ENCODE peak calls at places on chromosome 9, in seven cellular contexts. D is foreskin fibroblast; E is PC-3; J is kidney epithelial cell; T is CD8-positive, alpha-beta T cell; W is epithelial cell of esophagus; K is lung. S is an unnamed sample.
A peak's percentile ranks its signal among the peaks of the same experiment; 100 is the strongest.

GRCh38 chr9:12680757-12681156 is 12.4 kb upstream of the TYRP1 start:
- DNase-seq in D (no peak), K (no peak), W (no peak), E (no peak), J (no peak), T (no peak), S (no peak)

GRCh38 chr9:78122631-78123030 is 91.0 kb upstream of the GNAQ start:
- DNase-seq in W (peak; percentile 88), D (no peak), T (no peak), K (no peak), E (peak; percentile 75), J (no peak), S (no peak)

GRCh38 chr9:114275246-114275994 is 47.5 kb upstream of the ORM1 start:
- DNase-seq in D (no peak), K (no peak), T (no peak), J (no peak), W (peak; percentile 62), E (peak; percentile 31), S (no peak)

GRCh38 chr9:107737987-107738743 is 248.6 kb upstream of the KLF4 start:
- DNase-seq in E (peak; percentile 56), K (no peak), J (no peak), W (peak; percentile 94), D (peak; percentile 92), T (no peak), S (peak; percentile 86)

GRCh38 chr9:35966433-35966832 is 8.5 kb upstream of the OR2S2 start:
- DNase-seq in T (no peak), W (no peak), K (no peak), J (no peak), E (no peak), D (no peak), S (no peak)

GRCh38 chr9:131254107-131254491 is 22.2 kb downstream of the FAM78A start:
- DNase-seq in T (no peak), E (no peak), W (no peak), J (no peak), K (no peak), D (no peak), S (no peak)

GRCh38 chr9:91429501-91429900 is 5.9 kb upstream of the NFIL3 start:
- DNase-seq in J (no peak), K (no peak), W (no peak), D (no peak), E (no peak), T (no peak), S (no peak)

GRCh38 chr9:128337972-128338371 is 2.4 kb upstream of the SLC27A4 start:
- DNase-seq in D (no peak), J (no peak), T (no peak), K (no peak), W (no peak), E (no peak), S (no peak)

GRCh38 chr9:9746826-9747225 is 866.0 kb downstream of the PTPRD start:
- DNase-seq in K (no peak), W (no peak), J (no peak), E (no peak), D (no peak), T (no peak), S (no peak)

GRCh38 chr9:70420267-70421019 is 6.0 kb upstream of the KLF9 start:
- DNase-seq in E (peak; percentile 52), W (peak; percentile 79), J (peak; percentile 76), K (peak; percentile 94), D (peak; percentile 91), T (peak; percentile 47), S (peak; percentile 88)

GRCh38 chr9:90141723-90142122 is 500.9 kb downstream of the DIRAS2 start:
- DNase-seq in W (peak; percentile 36), T (no peak), D (no peak), E (peak; percentile 31), J (no peak), K (no peak), S (peak; percentile 1)

GRCh38 chr9:105141448-105142101 is 102.9 kb upstream of the SLC44A1 start:
- DNase-seq in E (no peak), T (no peak), J (no peak), D (no peak), K (no peak), W (no peak), S (no peak)

GRCh38 chr9:84761137-84761808 is 91.7 kb downstream of the NTRK2 start:
- DNase-seq in K (no peak), W (no peak), E (no peak), T (no peak), D (no peak), J (no peak), S (no peak)

DNA sequence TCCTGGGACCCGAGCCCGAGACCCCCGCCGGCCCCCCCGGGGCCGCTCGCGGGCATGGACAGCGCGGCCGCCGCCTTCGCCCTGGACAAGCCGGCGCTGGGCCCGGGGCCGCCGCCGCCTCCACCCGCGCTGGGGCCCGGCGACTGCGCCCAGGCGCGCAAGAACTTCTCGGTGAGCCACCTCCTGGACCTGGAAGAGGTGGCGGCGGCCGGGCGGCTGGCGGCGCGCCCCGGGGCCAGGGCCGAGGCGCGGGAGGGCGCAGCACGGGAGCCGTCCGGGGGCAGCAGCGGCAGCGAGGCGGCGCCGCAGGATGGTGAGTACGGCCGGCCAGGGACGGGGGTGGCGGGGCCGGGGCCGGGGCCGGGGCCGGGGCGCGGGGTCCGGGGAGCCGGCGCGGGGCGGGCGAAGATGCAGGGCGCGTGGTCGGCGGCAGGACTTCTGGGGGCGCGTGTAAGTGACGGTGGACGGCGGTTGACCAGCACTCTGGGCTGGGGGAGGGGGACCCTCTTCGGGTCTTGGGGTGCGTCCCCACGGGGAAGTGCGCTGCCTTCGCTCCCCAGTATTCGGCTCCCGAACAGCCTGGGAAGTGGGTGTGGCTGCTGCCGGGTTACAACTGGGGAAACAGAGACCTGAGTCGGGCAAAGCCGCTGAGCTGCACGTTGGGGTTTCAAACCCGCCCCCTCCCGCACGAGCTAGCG is 516 bp downstream of the PRRX2 start:
- DNase-seq in K (no peak), J (no peak), D (no peak), E (no peak), T (no peak), W (no peak), S (no peak)
- H3K4me3 ChIP-seq in K (peak overlapping the region; percentile 16), J (peak overlapping the region; percentile 18), D (peak overlapping the region; percentile 80), E (no peak overlapping the region), T (no peak overlapping the region), W (no peak overlapping the region), S (peak overlapping the region; percentile 24)

GRCh38 chr9:123757547-123757946 is 172.4 kb downstream of the DENND1A start:
- DNase-seq in J (no peak), T (no peak), D (no peak), W (no peak), E (no peak), K (no peak), S (no peak)
- H3K4me3 ChIP-seq in J (no peak overlapping the region), T (no peak overlapping the region), D (no peak overlapping the region), W (no peak overlapping the region), E (no peak overlapping the region), K (no peak overlapping the region), S (no peak overlapping the region)

DNA sequence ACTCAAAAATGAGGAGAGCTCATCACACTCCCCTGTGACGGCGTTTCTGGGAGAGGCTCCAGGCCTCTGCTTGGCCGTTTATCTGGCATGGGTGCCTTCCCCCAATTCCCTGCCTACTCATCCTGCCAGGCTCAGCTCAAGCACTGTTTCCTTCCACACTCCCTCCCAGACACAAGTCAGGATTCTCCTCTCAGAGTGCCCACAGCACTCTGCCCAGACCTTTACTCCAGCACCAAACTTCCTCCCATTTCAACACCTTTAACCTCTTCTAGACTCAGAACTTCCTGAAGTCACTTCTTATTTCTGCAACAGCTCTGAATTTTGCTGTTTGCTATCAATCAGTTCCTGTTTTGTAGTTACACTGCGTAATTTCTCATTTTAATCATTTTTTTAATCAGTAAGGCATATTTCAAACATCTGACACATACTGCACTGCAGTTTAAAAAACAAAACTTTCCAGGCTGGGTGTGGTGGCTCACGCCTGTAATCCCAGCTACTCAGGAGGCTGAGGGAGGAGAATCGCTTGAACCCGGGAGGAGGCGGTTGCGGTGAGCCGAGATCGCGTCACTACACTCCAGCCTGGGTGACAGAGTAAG is 16.0 kb downstream of the TRMO start:
- DNase-seq in D (no peak), J (no peak), K (no peak), E (no peak), W (no peak), T (no peak), S (no peak)
- H3K4me3 ChIP-seq in D (no peak overlapping the region), J (no peak overlapping the region), K (no peak overlapping the region), E (no peak overlapping the region), W (no peak overlapping the region), T (peak overlapping the region; percentile 4), S (no peak overlapping the region)

GRCh38 chr9:5633243-5633642 is 4.3 kb downstream of the RIC1 start:
- DNase-seq in D (no peak), E (peak; percentile 74), T (no peak), K (no peak), W (peak; percentile 84), J (no peak), S (no peak)

GRCh38 chr9:5630038-5630507 is 1.2 kb downstream of the RIC1 start:
- DNase-seq in J (no peak), D (no peak), W (peak; percentile 45), T (no peak), K (no peak), E (peak; percentile 29), S (no peak)

GRCh38 chr9:5629312-5630037 is 568 bp downstream of the RIC1 start:
- DNase-seq in K (peak; percentile 57), T (peak; percentile 48), W (peak; percentile 62), J (no peak), E (peak; percentile 4), D (peak; percentile 20), S (no peak)

GRCh38 chr9:5632540-5632939 is 3.6 kb downstream of the RIC1 start:
- DNase-seq in J (no peak), T (no peak), E (no peak), D (no peak), W (peak; percentile 39), K (no peak), S (no peak)

DNA sequence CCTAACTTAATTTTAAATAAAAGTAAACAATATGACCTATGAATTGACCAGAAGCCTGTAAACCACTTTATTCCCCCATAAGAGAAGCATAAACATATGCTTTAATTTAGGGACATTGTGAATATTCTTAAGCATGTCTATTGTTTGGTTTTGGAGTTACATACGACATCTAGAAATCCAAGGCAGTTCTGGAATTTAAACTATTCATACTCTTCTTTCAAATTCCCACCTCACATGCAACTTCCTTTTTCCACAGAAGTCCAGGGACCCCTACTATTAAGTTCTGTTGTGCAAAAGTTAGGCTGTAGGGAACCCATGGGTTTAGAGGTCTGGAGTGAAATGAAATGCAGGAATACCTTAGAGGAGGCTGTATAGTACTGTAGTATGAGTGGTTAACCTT is 2.1 kb downstream of the RIC1 start:
- DNase-seq in E (no peak), K (no peak), J (no peak), W (no peak), D (no peak), T (no peak), S (no peak)
- H3K4me3 ChIP-seq in E (peak overlapping the region; percentile 76), K (no peak overlapping the region), J (no peak overlapping the region), W (peak overlapping the region; percentile 64), D (peak overlapping the region; percentile 36), T (no peak overlapping the region), S (peak overlapping the region; percentile 94)

GRCh38 chr9:134138292-134138691 is 2.4 kb downstream of the WDR5 start:
- DNase-seq in T (no peak), J (no peak), D (no peak), E (no peak), W (no peak), K (no peak), S (no peak)
- H3K4me3 ChIP-seq in T (no peak overlapping the region), J (no peak overlapping the region), D (no peak overlapping the region), E (peak overlapping the region; percentile 98), W (no peak overlapping the region), K (no peak overlapping the region), S (peak overlapping the region; percentile 5)

GRCh38 chr9:14993061-14993800 is 83.0 kb upstream of the FREM1 start:
- DNase-seq in D (peak; percentile 72), J (peak; percentile 56), T (no peak), E (no peak), K (peak; percentile 85), W (peak; percentile 65), S (peak; percentile 48)
- H3K4me3 ChIP-seq in D (peak overlapping the region; percentile 73), J (peak overlapping the region; percentile 71), T (peak overlapping the region; percentile 67), E (no peak overlapping the region), K (peak overlapping the region; percentile 24), W (peak overlapping the region; percentile 74), S (peak overlapping the region; percentile 60)

S was measured in skeletal muscle cell.